ENCODE peak calls at places on chromosomes 1 and 21, in ten cellular contexts. One of them, this sample, is unnamed.

GRCh38 chr1:98181041-98181764 is 260.4 kb upstream of the DPYD start:
- DNase-seq in A549: peak; percentile 6
- DNase-seq in mesenchymal stem cell: no peak
- DNase-seq in CD4-positive, CD25-positive, alpha-beta regulatory T cell: no peak
- DNase-seq in cardiac muscle cell: no peak
- DNase-seq in left ventricle myocardium inferior: no peak
- DNase-seq in ascending aorta: no peak
- DNase-seq in Caco-2: peak; percentile 49
- DNase-seq in CD8-positive, alpha-beta memory T cell: no peak
- DNase-seq in HCT116: no peak
- DNase-seq in this sample: peak; percentile 13

GRCh38 chr21:28833181-28833580 is 159.5 kb downstream of the LTN1 start:
- DNase-seq in cardiac muscle cell: no peak
- DNase-seq in mesenchymal stem cell: peak; percentile 19
- DNase-seq in CD4-positive, CD25-positive, alpha-beta regulatory T cell: no peak
- DNase-seq in Caco-2: no peak
- DNase-seq in left ventricle myocardium inferior: no peak
- DNase-seq in HCT116: no peak
- DNase-seq in CD8-positive, alpha-beta memory T cell: no peak
- DNase-seq in ascending aorta: no peak
- DNase-seq in A549: no peak
- DNase-seq in this sample: no peak

GRCh38 chr1:192978195-192978710 is 80.9 kb downstream of the UCHL5 start:
- DNase-seq in HCT116: no peak
- DNase-seq in A549: no peak
- DNase-seq in CD4-positive, CD25-positive, alpha-beta regulatory T cell: no peak
- DNase-seq in ascending aorta: no peak
- DNase-seq in cardiac muscle cell: no peak
- DNase-seq in left ventricle myocardium inferior: no peak
- DNase-seq in mesenchymal stem cell: no peak
- DNase-seq in CD8-positive, alpha-beta memory T cell: no peak
- DNase-seq in Caco-2: no peak
- DNase-seq in this sample: no peak

GRCh38 chr1:230125633-230126528 is 58.8 kb downstream of the GALNT2 start:
- DNase-seq in mesenchymal stem cell: no peak
- DNase-seq in CD8-positive, alpha-beta memory T cell: no peak
- DNase-seq in HCT116: no peak
- DNase-seq in A549: peak; percentile 33
- DNase-seq in Caco-2: no peak
- DNase-seq in CD4-positive, CD25-positive, alpha-beta regulatory T cell: no peak
- DNase-seq in ascending aorta: no peak
- DNase-seq in cardiac muscle cell: peak; percentile 39
- DNase-seq in left ventricle myocardium inferior: no peak
- DNase-seq in this sample: no peak

GRCh38 chr1:236397173-236397759 is 3.2 kb downstream of the EDARADD start:
- DNase-seq in A549: no peak
- DNase-seq in Caco-2: no peak
- DNase-seq in mesenchymal stem cell: no peak
- DNase-seq in CD4-positive, CD25-positive, alpha-beta regulatory T cell: no peak
- DNase-seq in HCT116: no peak
- DNase-seq in left ventricle myocardium inferior: no peak
- DNase-seq in ascending aorta: no peak
- DNase-seq in CD8-positive, alpha-beta memory T cell: no peak
- DNase-seq in cardiac muscle cell: peak; percentile 17
- DNase-seq in this sample: no peak

GRCh38 chr1:228902781-228903572 is 167.7 kb downstream of the RHOU start:
- DNase-seq in HCT116: peak; percentile 52
- DNase-seq in CD8-positive, alpha-beta memory T cell: no peak
- DNase-seq in cardiac muscle cell: peak; percentile 99
- DNase-seq in ascending aorta: peak; percentile 72
- DNase-seq in A549: peak; percentile 90
- DNase-seq in CD4-positive, CD25-positive, alpha-beta regulatory T cell: no peak
- DNase-seq in left ventricle myocardium inferior: peak; percentile 64
- DNase-seq in mesenchymal stem cell: peak; percentile 96
- DNase-seq in Caco-2: no peak
- DNase-seq in this sample: peak; percentile 80

GRCh38 chr1:27872059-27872801 is at the start of gene THEMIS2:
- DNase-seq in ascending aorta: no peak
- DNase-seq in cardiac muscle cell: peak; percentile 52
- DNase-seq in A549: no peak
- DNase-seq in left ventricle myocardium inferior: peak; percentile 75
- DNase-seq in CD4-positive, CD25-positive, alpha-beta regulatory T cell: peak; percentile 68
- DNase-seq in CD8-positive, alpha-beta memory T cell: peak; percentile 70
- DNase-seq in Caco-2: peak; percentile 44
- DNase-seq in HCT116: no peak
- DNase-seq in mesenchymal stem cell: peak; percentile 56
- DNase-seq in this sample: peak; percentile 63

GRCh38 chr1:8517579-8518489 is 199.9 kb downstream of the SLC45A1 start:
- DNase-seq in mesenchymal stem cell: peak; percentile 70
- DNase-seq in cardiac muscle cell: peak; percentile 44
- DNase-seq in A549: no peak
- DNase-seq in Caco-2: no peak
- DNase-seq in left ventricle myocardium inferior: no peak
- DNase-seq in CD8-positive, alpha-beta memory T cell: peak; percentile 18
- DNase-seq in ascending aorta: no peak
- DNase-seq in HCT116: no peak
- DNase-seq in CD4-positive, CD25-positive, alpha-beta regulatory T cell: no peak
- DNase-seq in this sample: no peak

GRCh38 chr1:74771913-74772515 is 39.1 kb downstream of the TYW3 start:
- DNase-seq in Caco-2: no peak
- DNase-seq in CD4-positive, CD25-positive, alpha-beta regulatory T cell: peak; percentile 11
- DNase-seq in HCT116: peak; percentile 22
- DNase-seq in A549: peak; percentile 45
- DNase-seq in mesenchymal stem cell: peak; percentile 61
- DNase-seq in cardiac muscle cell: peak; percentile 65
- DNase-seq in ascending aorta: no peak
- DNase-seq in CD8-positive, alpha-beta memory T cell: peak; percentile 3
- DNase-seq in left ventricle myocardium inferior: no peak
- DNase-seq in this sample: peak; percentile 71

GRCh38 chr1:14039894-14040430 is 340.0 kb downstream of the PRDM2 start:
- DNase-seq in Caco-2: no peak
- DNase-seq in A549: no peak
- DNase-seq in mesenchymal stem cell: no peak
- DNase-seq in cardiac muscle cell: no peak
- DNase-seq in CD4-positive, CD25-positive, alpha-beta regulatory T cell: no peak
- DNase-seq in left ventricle myocardium inferior: no peak
- DNase-seq in ascending aorta: no peak
- DNase-seq in CD8-positive, alpha-beta memory T cell: no peak
- DNase-seq in HCT116: no peak
- DNase-seq in this sample: no peak

GRCh38 chr1:24118410-24119242 is 6.7 kb upstream of the MYOM3 start:
- DNase-seq in A549: no peak
- DNase-seq in cardiac muscle cell: no peak
- DNase-seq in ascending aorta: no peak
- DNase-seq in mesenchymal stem cell: no peak
- DNase-seq in CD4-positive, CD25-positive, alpha-beta regulatory T cell: no peak
- DNase-seq in CD8-positive, alpha-beta memory T cell: no peak
- DNase-seq in left ventricle myocardium inferior: no peak
- DNase-seq in Caco-2: peak; percentile 76
- DNase-seq in HCT116: no peak
- DNase-seq in this sample: peak; percentile 84
- H3K4me1 ChIP-seq in A549: peaks cover 24% of the 10 kb centered on the region
- H3K4me1 ChIP-seq in cardiac muscle cell: no peaks in the 10 kb centered on the region
- H3K4me1 ChIP-seq in ascending aorta: no peaks in the 10 kb centered on the region
- H3K4me1 ChIP-seq in mesenchymal stem cell: peaks cover 14% of the 10 kb centered on the region
- H3K4me1 ChIP-seq in CD4-positive, CD25-positive, alpha-beta regulatory T cell: no peaks in the 10 kb centered on the region
- H3K4me1 ChIP-seq in CD8-positive, alpha-beta memory T cell: no peaks in the 10 kb centered on the region
- H3K4me1 ChIP-seq in left ventricle myocardium inferior: peaks cover 24% of the 10 kb centered on the region
- H3K4me1 ChIP-seq in Caco-2: peaks cover 30% of the 10 kb centered on the region
- H3K4me1 ChIP-seq in HCT116: peaks cover 5% of the 10 kb centered on the region
- H3K4me1 ChIP-seq in this sample: peaks cover 40% of the 10 kb centered on the region

DNA sequence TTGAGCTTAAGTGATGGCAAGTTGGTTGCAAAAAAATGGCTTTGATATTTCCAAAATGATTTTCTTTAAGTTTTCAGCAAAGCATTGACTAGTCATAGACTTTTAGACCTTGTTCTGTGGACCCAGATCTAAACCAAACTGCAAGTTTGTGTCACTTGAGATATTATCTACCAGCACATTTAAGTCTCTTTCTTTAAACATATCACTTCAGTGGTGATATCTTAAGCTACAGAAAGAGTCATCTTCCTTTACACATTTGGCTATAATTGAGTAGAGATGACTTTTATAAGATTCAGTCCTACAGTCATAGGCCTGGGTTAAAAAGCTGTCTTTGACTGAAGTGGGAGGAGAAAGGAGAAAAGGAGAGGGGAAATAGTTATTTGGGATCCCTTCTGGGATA is 95.2 kb downstream of the RUNX1 start:
- DNase-seq in left ventricle myocardium inferior: no peak
- DNase-seq in Caco-2: no peak
- DNase-seq in mesenchymal stem cell: no peak
- DNase-seq in CD4-positive, CD25-positive, alpha-beta regulatory T cell: no peak
- DNase-seq in A549: no peak
- DNase-seq in HCT116: no peak
- DNase-seq in ascending aorta: no peak
- DNase-seq in cardiac muscle cell: no peak
- DNase-seq in CD8-positive, alpha-beta memory T cell: no peak
- DNase-seq in this sample: no peak
- H3K4me3 ChIP-seq in left ventricle myocardium inferior: no peak overlapping the region
- H3K4me3 ChIP-seq in Caco-2: no peak overlapping the region
- H3K4me3 ChIP-seq in mesenchymal stem cell: no peak overlapping the region
- H3K4me3 ChIP-seq in CD4-positive, CD25-positive, alpha-beta regulatory T cell: no peak overlapping the region
- H3K4me3 ChIP-seq in A549: no peak overlapping the region
- H3K4me3 ChIP-seq in HCT116: no peak overlapping the region
- H3K4me3 ChIP-seq in ascending aorta: no peak overlapping the region
- H3K4me3 ChIP-seq in cardiac muscle cell: no peak overlapping the region
- H3K4me3 ChIP-seq in CD8-positive, alpha-beta memory T cell: no peak overlapping the region
- H3K4me3 ChIP-seq in this sample: no peak overlapping the region

GRCh38 chr1:67816506-67816905 is 16.8 kb downstream of the GNG12 start:
- DNase-seq in Caco-2: no peak
- DNase-seq in CD4-positive, CD25-positive, alpha-beta regulatory T cell: no peak
- DNase-seq in A549: no peak
- DNase-seq in CD8-positive, alpha-beta memory T cell: no peak
- DNase-seq in cardiac muscle cell: no peak
- DNase-seq in HCT116: no peak
- DNase-seq in mesenchymal stem cell: no peak
- DNase-seq in ascending aorta: no peak
- DNase-seq in left ventricle myocardium inferior: no peak
- DNase-seq in this sample: no peak

GRCh38 chr1:67816096-67816493 is 17.2 kb downstream of the GNG12 start:
- DNase-seq in mesenchymal stem cell: no peak
- DNase-seq in HCT116: no peak
- DNase-seq in cardiac muscle cell: no peak
- DNase-seq in A549: no peak
- DNase-seq in left ventricle myocardium inferior: no peak
- DNase-seq in Caco-2: no peak
- DNase-seq in ascending aorta: no peak
- DNase-seq in CD8-positive, alpha-beta memory T cell: no peak
- DNase-seq in CD4-positive, CD25-positive, alpha-beta regulatory T cell: no peak
- DNase-seq in this sample: peak; percentile 55

GRCh38 chr1:67818725-67819301 is 14.5 kb downstream of the GNG12 start:
- DNase-seq in CD8-positive, alpha-beta memory T cell: no peak
- DNase-seq in cardiac muscle cell: no peak
- DNase-seq in A549: no peak
- DNase-seq in ascending aorta: no peak
- DNase-seq in mesenchymal stem cell: no peak
- DNase-seq in CD4-positive, CD25-positive, alpha-beta regulatory T cell: no peak
- DNase-seq in HCT116: no peak
- DNase-seq in Caco-2: peak; percentile 38
- DNase-seq in left ventricle myocardium inferior: no peak
- DNase-seq in this sample: peak; percentile 75

GRCh38 chr1:67818162-67818561 is 15.1 kb downstream of the GNG12 start:
- DNase-seq in cardiac muscle cell: no peak
- DNase-seq in CD4-positive, CD25-positive, alpha-beta regulatory T cell: no peak
- DNase-seq in left ventricle myocardium inferior: no peak
- DNase-seq in ascending aorta: no peak
- DNase-seq in Caco-2: no peak
- DNase-seq in CD8-positive, alpha-beta memory T cell: no peak
- DNase-seq in A549: no peak
- DNase-seq in mesenchymal stem cell: no peak
- DNase-seq in HCT116: no peak
- DNase-seq in this sample: no peak

DNA sequence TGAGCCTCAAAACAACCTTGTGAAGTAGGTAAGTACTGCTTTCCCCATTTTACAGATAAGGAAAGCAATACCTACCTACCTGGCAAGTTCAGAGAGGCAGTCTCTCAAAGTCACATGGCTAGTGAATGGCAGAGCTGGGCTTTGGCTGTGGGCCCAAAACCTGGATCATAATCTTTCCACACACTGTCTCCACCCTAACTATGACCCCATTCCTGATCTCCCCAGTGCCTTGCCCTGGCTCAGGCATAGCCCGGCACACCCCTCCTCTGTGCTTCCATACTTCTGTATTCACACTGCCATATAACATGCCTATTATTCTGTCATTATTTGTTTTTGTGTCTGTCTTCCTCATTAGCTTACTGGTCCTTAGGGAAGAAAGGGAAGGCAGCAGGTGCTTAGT is 15.9 kb downstream of the GNG12 start:
- DNase-seq in CD8-positive, alpha-beta memory T cell: no peak
- DNase-seq in HCT116: no peak
- DNase-seq in cardiac muscle cell: no peak
- DNase-seq in ascending aorta: no peak
- DNase-seq in A549: no peak
- DNase-seq in mesenchymal stem cell: no peak
- DNase-seq in left ventricle myocardium inferior: no peak
- DNase-seq in Caco-2: no peak
- DNase-seq in CD4-positive, CD25-positive, alpha-beta regulatory T cell: no peak
- DNase-seq in this sample: peak; percentile 38
- H3K4me1 ChIP-seq in CD8-positive, alpha-beta memory T cell: no peaks in the 10 kb centered on the region
- H3K4me1 ChIP-seq in HCT116: peaks cover 3% of the 10 kb centered on the region
- H3K4me1 ChIP-seq in cardiac muscle cell: peaks cover 34% of the 10 kb centered on the region
- H3K4me1 ChIP-seq in ascending aorta: peaks cover 14% of the 10 kb centered on the region
- H3K4me1 ChIP-seq in A549: peaks cover 59% of the 10 kb centered on the region
- H3K4me1 ChIP-seq in mesenchymal stem cell: peaks cover 12% of the 10 kb centered on the region
- H3K4me1 ChIP-seq in left ventricle myocardium inferior: peaks cover 42% of the 10 kb centered on the region
- H3K4me1 ChIP-seq in Caco-2: no peaks in the 10 kb centered on the region
- H3K4me1 ChIP-seq in CD4-positive, CD25-positive, alpha-beta regulatory T cell: no peaks in the 10 kb centered on the region
- H3K4me1 ChIP-seq in this sample: peaks cover 45% of the 10 kb centered on the region

DNA sequence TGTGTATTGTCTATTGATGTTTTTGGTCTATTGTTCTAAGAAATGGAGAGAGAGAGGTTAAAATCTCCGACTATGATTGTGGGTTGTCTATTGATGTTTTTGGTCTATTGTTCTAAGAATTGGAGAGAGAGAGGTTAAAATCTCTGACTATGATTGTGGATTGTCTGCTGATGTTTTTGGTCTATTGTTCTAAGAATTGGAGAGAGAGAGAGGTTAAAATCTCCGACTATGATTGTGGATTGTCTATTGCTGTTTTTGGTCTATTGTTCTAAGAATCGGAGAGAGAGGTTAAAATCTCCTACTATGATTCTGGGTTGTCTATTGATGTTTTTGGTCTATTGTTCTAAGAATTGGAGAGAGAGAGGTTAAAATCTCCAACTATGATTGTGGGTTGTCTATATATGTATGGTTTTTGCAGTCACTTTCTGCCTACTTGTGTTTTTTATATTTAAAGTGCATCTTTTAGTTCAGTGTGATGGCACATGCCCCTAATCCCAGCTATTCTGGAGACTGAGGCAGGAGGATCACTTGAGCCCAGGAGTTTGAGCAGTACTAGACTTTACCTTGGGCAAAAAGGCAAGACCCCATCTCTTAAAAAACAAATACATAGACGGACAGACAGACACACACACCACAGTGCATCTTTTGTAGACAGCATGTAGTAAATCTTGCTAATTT is 16.2 kb downstream of the C1orf159 start:
- DNase-seq in cardiac muscle cell: no peak
- DNase-seq in HCT116: no peak
- DNase-seq in ascending aorta: no peak
- DNase-seq in mesenchymal stem cell: no peak
- DNase-seq in CD4-positive, CD25-positive, alpha-beta regulatory T cell: peak; percentile 24
- DNase-seq in left ventricle myocardium inferior: no peak
- DNase-seq in Caco-2: no peak
- DNase-seq in A549: no peak
- DNase-seq in CD8-positive, alpha-beta memory T cell: no peak
- DNase-seq in this sample: no peak
- H3K4me3 ChIP-seq in cardiac muscle cell: no peak overlapping the region
- H3K4me3 ChIP-seq in HCT116: no peak overlapping the region
- H3K4me3 ChIP-seq in ascending aorta: no peak overlapping the region
- H3K4me3 ChIP-seq in mesenchymal stem cell: no peak overlapping the region
- H3K4me3 ChIP-seq in CD4-positive, CD25-positive, alpha-beta regulatory T cell: no peak overlapping the region
- H3K4me3 ChIP-seq in left ventricle myocardium inferior: no peak overlapping the region
- H3K4me3 ChIP-seq in Caco-2: no peak overlapping the region
- H3K4me3 ChIP-seq in A549: no peak overlapping the region
- H3K4me3 ChIP-seq in CD8-positive, alpha-beta memory T cell: no peak overlapping the region
- H3K4me3 ChIP-seq in this sample: no peak overlapping the region

This sample was measured in hepatocyte.